ENCODE peak calls at places on chromosomes 6 and 20, in eight cellular contexts. One of them, this sample, is unnamed.

GRCh38 chr6:87522686-87523085 is 49.9 kb downstream of the SLC35A1 start:
- DNase-seq in neural progenitor cell: no peak
- DNase-seq in stomach: no peak
- DNase-seq in fibroblast of the aortic adventitia: no peak
- DNase-seq in CD8-positive, alpha-beta T cell: no peak
- DNase-seq in heart right ventricle: no peak
- DNase-seq in heart left ventricle: no peak
- DNase-seq in testis: no peak
- DNase-seq in this sample: no peak

GRCh38 chr20:54774423-54774822 is 299.0 kb downstream of the DOK5 start:
- DNase-seq in CD8-positive, alpha-beta T cell: no peak
- DNase-seq in testis: no peak
- DNase-seq in neural progenitor cell: no peak
- DNase-seq in heart left ventricle: no peak
- DNase-seq in fibroblast of the aortic adventitia: no peak
- DNase-seq in stomach: no peak
- DNase-seq in heart right ventricle: no peak
- DNase-seq in this sample: no peak

GRCh38 chr6:100905067-100905466 is 23.9 kb upstream of the ASCC3 start:
- DNase-seq in neural progenitor cell: no peak
- DNase-seq in heart left ventricle: no peak
- DNase-seq in heart right ventricle: no peak
- DNase-seq in CD8-positive, alpha-beta T cell: no peak
- DNase-seq in testis: no peak
- DNase-seq in stomach: no peak
- DNase-seq in fibroblast of the aortic adventitia: no peak
- DNase-seq in this sample: no peak

GRCh38 chr6:108589244-108589730 is 28.6 kb downstream of the FOXO3 start:
- DNase-seq in heart right ventricle: peak
- DNase-seq in heart left ventricle: peak
- DNase-seq in fibroblast of the aortic adventitia: peak
- DNase-seq in stomach: peak
- DNase-seq in testis: peak
- DNase-seq in CD8-positive, alpha-beta T cell: no peak
- DNase-seq in neural progenitor cell: peak
- DNase-seq in this sample: peak

GRCh38 chr6:41748102-41748477 is 893 bp upstream of the PGC start:
- DNase-seq in heart right ventricle: no peak
- DNase-seq in stomach: no peak
- DNase-seq in fibroblast of the aortic adventitia: no peak
- DNase-seq in neural progenitor cell: no peak
- DNase-seq in testis: no peak
- DNase-seq in CD8-positive, alpha-beta T cell: no peak
- DNase-seq in heart left ventricle: no peak
- DNase-seq in this sample: no peak

GRCh38 chr6:165889636-165890403 is 226.8 kb upstream of the PDE10A start:
- DNase-seq in stomach: no peak
- DNase-seq in heart right ventricle: no peak
- DNase-seq in neural progenitor cell: peak
- DNase-seq in CD8-positive, alpha-beta T cell: no peak
- DNase-seq in testis: peak
- DNase-seq in heart left ventricle: no peak
- DNase-seq in fibroblast of the aortic adventitia: peak
- DNase-seq in this sample: peak

GRCh38 chr6:21377356-21377755 is 216.2 kb upstream of the SOX4 start:
- DNase-seq in stomach: no peak
- DNase-seq in fibroblast of the aortic adventitia: no peak
- DNase-seq in testis: no peak
- DNase-seq in neural progenitor cell: no peak
- DNase-seq in heart right ventricle: no peak
- DNase-seq in heart left ventricle: no peak
- DNase-seq in CD8-positive, alpha-beta T cell: no peak
- DNase-seq in this sample: no peak

GRCh38 chr6:109406196-109406595 is 23.9 kb upstream of the CD164 start:
- DNase-seq in CD8-positive, alpha-beta T cell: no peak
- DNase-seq in heart left ventricle: no peak
- DNase-seq in stomach: no peak
- DNase-seq in heart right ventricle: no peak
- DNase-seq in fibroblast of the aortic adventitia: peak
- DNase-seq in testis: no peak
- DNase-seq in neural progenitor cell: no peak
- DNase-seq in this sample: no peak

GRCh38 chr6:63447134-63447533 is 125.1 kb upstream of the LOC128125822 start:
- DNase-seq in heart left ventricle: no peak
- DNase-seq in stomach: no peak
- DNase-seq in neural progenitor cell: no peak
- DNase-seq in heart right ventricle: no peak
- DNase-seq in testis: no peak
- DNase-seq in CD8-positive, alpha-beta T cell: no peak
- DNase-seq in fibroblast of the aortic adventitia: no peak
- DNase-seq in this sample: no peak

GRCh38 chr20:6209093-6209492 is 86.3 kb upstream of the FERMT1 start:
- DNase-seq in heart right ventricle: no peak
- DNase-seq in CD8-positive, alpha-beta T cell: no peak
- DNase-seq in stomach: no peak
- DNase-seq in heart left ventricle: no peak
- DNase-seq in neural progenitor cell: no peak
- DNase-seq in testis: no peak
- DNase-seq in fibroblast of the aortic adventitia: no peak
- DNase-seq in this sample: no peak

GRCh38 chr20:5195655-5196054 is 68.8 kb downstream of the CDS2 start:
- DNase-seq in fibroblast of the aortic adventitia: peak
- DNase-seq in CD8-positive, alpha-beta T cell: no peak
- DNase-seq in stomach: no peak
- DNase-seq in heart left ventricle: no peak
- DNase-seq in heart right ventricle: no peak
- DNase-seq in neural progenitor cell: no peak
- DNase-seq in testis: no peak
- DNase-seq in this sample: peak

GRCh38 chr6:167760979-167761793 is 65.5 kb upstream of the AFDN start:
- DNase-seq in stomach: peak
- DNase-seq in testis: peak
- DNase-seq in heart right ventricle: peak
- DNase-seq in CD8-positive, alpha-beta T cell: no peak
- DNase-seq in heart left ventricle: no peak
- DNase-seq in neural progenitor cell: no peak
- DNase-seq in fibroblast of the aortic adventitia: peak
- DNase-seq in this sample: peak

GRCh38 chr6:20242397-20242796 is 30.1 kb upstream of the MBOAT1 start:
- DNase-seq in heart right ventricle: no peak
- DNase-seq in heart left ventricle: no peak
- DNase-seq in CD8-positive, alpha-beta T cell: no peak
- DNase-seq in fibroblast of the aortic adventitia: no peak
- DNase-seq in testis: no peak
- DNase-seq in neural progenitor cell: no peak
- DNase-seq in stomach: no peak
- DNase-seq in this sample: no peak
- H3K4me3 ChIP-seq in heart right ventricle: no peak
- H3K4me3 ChIP-seq in heart left ventricle: no peak
- H3K4me3 ChIP-seq in CD8-positive, alpha-beta T cell: no peak
- H3K4me3 ChIP-seq in fibroblast of the aortic adventitia: no peak
- H3K4me3 ChIP-seq in testis: no peak
- H3K4me3 ChIP-seq in neural progenitor cell: no peak
- H3K4me3 ChIP-seq in stomach: no peak
- H3K4me3 ChIP-seq in this sample: no peak

GRCh38 chr6:7045746-7046145 is 62.0 kb upstream of the RREB1 start:
- DNase-seq in CD8-positive, alpha-beta T cell: no peak
- DNase-seq in heart left ventricle: no peak
- DNase-seq in stomach: no peak
- DNase-seq in testis: no peak
- DNase-seq in heart right ventricle: no peak
- DNase-seq in neural progenitor cell: no peak
- DNase-seq in fibroblast of the aortic adventitia: no peak
- DNase-seq in this sample: no peak
- H3K4me3 ChIP-seq in CD8-positive, alpha-beta T cell: no peak
- H3K4me3 ChIP-seq in heart left ventricle: no peak
- H3K4me3 ChIP-seq in stomach: no peak
- H3K4me3 ChIP-seq in testis: no peak
- H3K4me3 ChIP-seq in heart right ventricle: no peak
- H3K4me3 ChIP-seq in neural progenitor cell: no peak
- H3K4me3 ChIP-seq in fibroblast of the aortic adventitia: no peak
- H3K4me3 ChIP-seq in this sample: no peak

GRCh38 chr6:18473765-18474164 is 86.6 kb downstream of the RNF144B start:
- DNase-seq in heart right ventricle: no peak
- DNase-seq in fibroblast of the aortic adventitia: no peak
- DNase-seq in neural progenitor cell: no peak
- DNase-seq in testis: no peak
- DNase-seq in heart left ventricle: no peak
- DNase-seq in stomach: no peak
- DNase-seq in CD8-positive, alpha-beta T cell: no peak
- DNase-seq in this sample: no peak

GRCh38 chr6:18478610-18479009 is 91.5 kb downstream of the RNF144B start:
- DNase-seq in heart right ventricle: no peak
- DNase-seq in stomach: no peak
- DNase-seq in testis: no peak
- DNase-seq in CD8-positive, alpha-beta T cell: no peak
- DNase-seq in neural progenitor cell: no peak
- DNase-seq in heart left ventricle: no peak
- DNase-seq in fibroblast of the aortic adventitia: no peak
- DNase-seq in this sample: no peak

GRCh38 chr6:18477301-18477941 is 90.3 kb downstream of the RNF144B start:
- DNase-seq in CD8-positive, alpha-beta T cell: no peak
- DNase-seq in testis: no peak
- DNase-seq in neural progenitor cell: no peak
- DNase-seq in heart right ventricle: no peak
- DNase-seq in stomach: no peak
- DNase-seq in heart left ventricle: no peak
- DNase-seq in fibroblast of the aortic adventitia: peak
- DNase-seq in this sample: peak
- H3K4me3 ChIP-seq in CD8-positive, alpha-beta T cell: no peak
- H3K4me3 ChIP-seq in testis: no peak
- H3K4me3 ChIP-seq in neural progenitor cell: no peak
- H3K4me3 ChIP-seq in heart right ventricle: no peak
- H3K4me3 ChIP-seq in stomach: no peak
- H3K4me3 ChIP-seq in heart left ventricle: no peak
- H3K4me3 ChIP-seq in fibroblast of the aortic adventitia: no peak
- H3K4me3 ChIP-seq in this sample: no peak

DNA sequence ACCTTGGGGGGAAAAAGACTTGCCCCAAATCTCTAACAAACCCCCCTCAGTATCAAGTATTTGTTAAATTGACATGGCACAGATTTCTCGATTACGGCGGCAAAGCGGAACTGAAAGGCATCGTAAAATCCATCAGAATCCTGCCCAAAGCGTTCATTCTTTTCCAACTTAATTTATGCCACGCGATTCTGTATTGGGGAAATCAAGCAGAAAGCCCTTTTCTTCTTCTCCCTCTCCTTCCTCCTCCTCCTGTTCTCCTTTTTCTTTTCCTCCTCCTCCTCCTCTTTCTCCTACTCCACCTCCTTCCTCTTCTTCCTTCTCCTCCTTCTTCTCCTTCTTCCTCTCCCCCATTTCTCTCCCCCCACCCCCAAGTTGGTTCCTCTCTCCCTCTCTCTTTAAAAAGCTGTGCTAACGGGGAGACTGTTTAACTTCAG is 2.5 kb upstream of the DLL1 start:
- DNase-seq in heart left ventricle: no peak
- DNase-seq in heart right ventricle: no peak
- DNase-seq in fibroblast of the aortic adventitia: no peak
- DNase-seq in stomach: no peak
- DNase-seq in CD8-positive, alpha-beta T cell: no peak
- DNase-seq in testis: no peak
- DNase-seq in neural progenitor cell: peak
- DNase-seq in this sample: no peak
- H3K4me3 ChIP-seq in heart left ventricle: peak
- H3K4me3 ChIP-seq in heart right ventricle: peak
- H3K4me3 ChIP-seq in fibroblast of the aortic adventitia: peak
- H3K4me3 ChIP-seq in stomach: no peak
- H3K4me3 ChIP-seq in CD8-positive, alpha-beta T cell: no peak
- H3K4me3 ChIP-seq in testis: no peak
- H3K4me3 ChIP-seq in neural progenitor cell: peak
- H3K4me3 ChIP-seq in this sample: no peak

DNA sequence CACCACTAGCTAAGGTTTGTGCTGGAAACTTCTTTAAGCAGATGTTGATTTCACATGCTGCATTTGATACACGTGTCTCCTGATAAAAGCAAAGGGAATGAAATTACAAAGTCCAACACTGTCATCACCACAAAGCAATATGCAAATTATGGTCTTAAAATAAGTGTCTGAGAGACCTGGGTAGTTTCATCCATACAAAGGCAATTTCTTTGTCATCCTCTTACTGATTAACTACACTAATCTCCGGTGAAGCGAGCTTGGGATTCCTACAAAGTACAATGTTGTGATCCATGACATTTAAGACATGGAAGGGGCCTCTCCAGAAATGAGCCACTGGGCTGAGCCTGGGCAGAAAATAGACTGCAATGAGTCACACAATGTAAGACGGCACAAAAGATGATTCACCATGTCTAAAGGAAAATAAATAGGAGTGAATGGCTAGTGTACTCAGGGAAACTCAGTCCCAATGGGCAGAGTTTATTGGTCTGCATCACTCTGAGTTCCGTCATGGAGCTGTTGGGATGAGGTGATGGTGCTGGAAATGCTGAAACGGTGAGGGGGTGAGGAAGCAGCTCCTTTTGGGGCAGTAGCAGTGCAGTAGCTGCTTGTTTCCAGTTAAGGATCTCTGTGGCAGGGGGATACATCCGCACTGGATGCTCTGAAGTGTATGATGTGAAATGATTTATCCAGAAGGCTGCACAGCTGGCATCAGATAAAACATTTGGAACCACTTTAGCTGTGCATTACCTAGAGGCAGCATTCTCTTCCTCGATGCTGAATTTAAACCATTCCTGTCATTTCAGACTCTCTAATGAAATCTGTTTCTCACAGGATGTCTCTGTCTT is 103.3 kb downstream of the IBTK start:
- DNase-seq in stomach: no peak
- DNase-seq in CD8-positive, alpha-beta T cell: no peak
- DNase-seq in testis: no peak
- DNase-seq in heart left ventricle: peak
- DNase-seq in neural progenitor cell: peak
- DNase-seq in heart right ventricle: no peak
- DNase-seq in fibroblast of the aortic adventitia: peak
- DNase-seq in this sample: peak
- H3K4me3 ChIP-seq in stomach: no peak
- H3K4me3 ChIP-seq in CD8-positive, alpha-beta T cell: no peak
- H3K4me3 ChIP-seq in testis: no peak
- H3K4me3 ChIP-seq in heart left ventricle: no peak
- H3K4me3 ChIP-seq in neural progenitor cell: no peak
- H3K4me3 ChIP-seq in heart right ventricle: no peak
- H3K4me3 ChIP-seq in fibroblast of the aortic adventitia: peak
- H3K4me3 ChIP-seq in this sample: peak

DNA sequence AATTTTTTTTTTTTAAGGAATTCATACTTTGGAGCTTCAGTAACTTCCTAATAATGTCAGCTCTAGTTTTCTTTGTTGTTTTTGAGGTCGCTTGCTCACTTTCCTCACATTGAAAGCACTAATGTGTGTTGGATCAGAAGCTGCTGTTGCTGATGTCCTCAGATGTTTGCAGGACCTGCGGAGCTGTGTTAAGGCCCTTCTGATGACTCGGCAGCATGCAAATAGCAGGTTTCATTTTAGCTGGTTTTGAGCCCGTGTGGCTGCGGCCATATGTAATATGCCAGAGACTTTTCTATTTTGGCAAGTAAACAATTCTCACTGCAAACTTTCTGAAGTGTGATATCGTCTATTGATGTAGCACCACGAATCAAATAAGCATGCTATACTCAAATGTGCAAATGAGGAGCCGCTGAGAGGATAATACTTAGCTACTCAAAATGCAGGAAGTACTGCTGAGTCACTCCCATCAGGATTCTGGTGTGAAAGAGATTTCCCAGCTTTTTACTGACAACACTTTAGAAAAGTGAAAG is 187.8 kb downstream of the SASH1 start:
- DNase-seq in heart right ventricle: no peak
- DNase-seq in neural progenitor cell: no peak
- DNase-seq in stomach: no peak
- DNase-seq in heart left ventricle: no peak
- DNase-seq in fibroblast of the aortic adventitia: peak
- DNase-seq in testis: no peak
- DNase-seq in CD8-positive, alpha-beta T cell: no peak
- DNase-seq in this sample: peak
- H3K4me3 ChIP-seq in heart right ventricle: no peak
- H3K4me3 ChIP-seq in neural progenitor cell: no peak
- H3K4me3 ChIP-seq in stomach: no peak
- H3K4me3 ChIP-seq in heart left ventricle: peak
- H3K4me3 ChIP-seq in fibroblast of the aortic adventitia: peak
- H3K4me3 ChIP-seq in testis: no peak
- H3K4me3 ChIP-seq in CD8-positive, alpha-beta T cell: no peak
- H3K4me3 ChIP-seq in this sample: peak